ENCODE peak calls at places on chromosomes 3 and 15, in four cellular contexts. K is K562, X is heart left ventricle, G is HepG2. M is an unnamed sample.

GRCh38 chr3:57091471-57091870 is 31.0 kb downstream of the SPATA12 start:
- ATAC-seq in K (no peak), X (no peak), G (no peak), M (peak)

GRCh38 chr15:59205839-59206622 is 612 bp upstream of the LDHAL6B start:
- ATAC-seq in K (no peak), X (no peak), G (no peak), M (no peak)

GRCh38 chr15:29102911-29103824 is 166.5 kb downstream of the NSMCE3 start:
- ATAC-seq in K (no peak), X (peak), G (no peak), M (peak)

GRCh38 chr3:196726788-196727675 is 12.6 kb upstream of the PAK2 start:
- ATAC-seq in K (no peak), X (no peak), G (no peak), M (no peak)

GRCh38 chr15:101522621-101523559 is 33.4 kb upstream of the PCSK6 start:
- ATAC-seq in K (no peak), X (no peak), G (no peak), M (no peak)

GRCh38 chr15:77702211-77702957 is 69.7 kb upstream of the LINGO1 start:
- ATAC-seq in K (peak), X (peak), G (peak), M (no peak)

GRCh38 chr15:81170504-81170903 is 26.2 kb upstream of the IL16 start:
- ATAC-seq in K (no peak), X (no peak), G (no peak), M (no peak)

GRCh38 chr15:91448245-91448644 is 348.2 kb downstream of the SV2B start:
- ATAC-seq in K (no peak), X (no peak), G (no peak), M (no peak)

GRCh38 chr3:111610189-111610588 is 15.0 kb upstream of the ZBED2 start:
- ATAC-seq in K (no peak), X (no peak), G (no peak), M (no peak)

GRCh38 chr15:53962646-53963561 is 15.3 kb upstream of the UNC13C start:
- ATAC-seq in K (no peak), X (no peak), G (peak), M (no peak)

GRCh38 chr3:177552051-177552450 is 354.8 kb upstream of the TBL1XR1 start:
- ATAC-seq in K (no peak), X (no peak), G (no peak), M (no peak)

GRCh38 chr15:45631831-45632230 is 3.0 kb upstream of the SQOR start:
- ATAC-seq in K (no peak), X (no peak), G (no peak), M (no peak)
- H3K4me3 ChIP-seq in K (no peak), X (no peak), G (no peak), M (no peak)

DNA sequence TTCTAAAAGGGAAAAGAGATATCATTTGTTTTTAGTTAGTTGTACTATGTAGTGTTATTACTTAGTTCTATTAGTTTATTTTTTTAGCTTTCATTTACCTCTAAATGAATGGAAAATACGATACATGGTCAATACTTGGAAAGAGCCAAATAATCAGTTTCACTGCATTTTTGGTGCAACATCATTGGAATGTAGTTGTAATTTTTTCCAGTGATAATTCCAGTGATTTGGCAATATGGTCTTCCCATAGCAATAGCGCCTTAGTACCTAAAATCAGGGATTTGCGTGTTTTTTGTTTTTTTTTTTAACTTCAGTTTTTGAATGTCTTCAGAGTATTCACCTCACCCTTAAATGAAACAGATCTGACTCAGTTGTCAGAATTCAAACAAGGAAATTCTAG is 41.8 kb downstream of the RAB8B start:
- ATAC-seq in K (no peak), X (no peak), G (no peak), M (no peak)
- TF ChIP-seq POLR2A in K (no peak), X (no peak), G (no peak), M (no peak)

GRCh38 chr3:5250467-5251195 is 63.1 kb downstream of the EDEM1 start:
- ATAC-seq in K (peak), X (no peak), G (peak), M (no peak)
- H3K4me3 ChIP-seq in K (no peak), X (peak), G (peak), M (peak)

DNA sequence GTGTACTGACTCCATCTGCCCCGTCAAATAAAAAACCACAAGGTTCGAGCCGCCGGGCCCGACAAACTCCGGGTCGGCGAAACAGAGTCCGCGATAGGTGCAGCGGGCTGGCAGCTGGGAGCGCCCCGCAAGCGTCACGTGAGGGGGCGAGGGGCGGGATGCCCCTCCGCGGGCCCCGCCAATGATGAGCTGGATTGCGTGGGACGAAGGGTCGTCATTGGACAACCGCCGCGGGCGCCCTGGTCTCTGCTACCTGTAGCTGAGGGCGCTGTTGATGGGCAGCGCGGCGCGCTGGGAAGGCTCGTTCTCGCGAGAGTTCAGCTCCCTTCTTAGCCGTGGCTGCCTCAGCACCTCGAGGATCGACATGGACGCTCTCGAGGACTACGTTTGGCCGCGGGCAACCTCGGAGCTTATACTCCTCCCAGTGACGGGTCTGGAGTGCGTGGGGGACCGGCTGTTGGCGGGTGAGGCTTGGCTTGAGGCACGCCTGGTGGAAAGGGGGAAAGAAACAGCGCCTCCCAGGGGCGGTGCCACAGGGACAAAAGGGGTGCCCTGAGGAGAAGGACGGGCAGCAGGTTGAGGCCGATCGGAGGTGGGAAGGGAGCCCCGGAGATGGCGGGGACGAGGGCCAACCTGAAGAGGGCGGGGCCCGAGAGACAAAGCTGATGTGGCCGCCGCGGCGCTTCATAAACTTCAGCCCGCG is at the start of gene WDR6:
- ATAC-seq in K (peak), X (peak), G (peak), M (peak)
- TF ChIP-seq POLR2A in K (peak), X (no peak), G (peak), M (peak)

GRCh38 chr3:107599755-107600122 is 77.0 kb downstream of the BBX start:
- ATAC-seq in K (no peak), X (no peak), G (no peak), M (no peak)

GRCh38 chr3:107600784-107601183 is 78.0 kb downstream of the BBX start:
- ATAC-seq in K (no peak), X (no peak), G (no peak), M (no peak)

GRCh38 chr3:107598926-107599754 is 76.4 kb downstream of the BBX start:
- ATAC-seq in K (peak), X (peak), G (peak), M (peak)

GRCh38 chr3:107594870-107595269 is 72.1 kb downstream of the BBX start:
- ATAC-seq in K (no peak), X (no peak), G (no peak), M (no peak)

GRCh38 chr3:107596639-107597038 is 73.9 kb downstream of the BBX start:
- ATAC-seq in K (no peak), X (no peak), G (no peak), M (no peak)
- H3K4me3 ChIP-seq in K (no peak), X (no peak), G (no peak), M (no peak)

GRCh38 chr3:49939858-49940666 is at the start of gene RBM6:
- ATAC-seq in K (peak), X (peak), G (peak), M (peak)
- TF ChIP-seq POLR2A in K (peak), X (no peak), G (peak), M (peak)

GRCh38 chr3:133925960-133926735 is 30.5 kb upstream of the RAB6B start:
- ATAC-seq in K (no peak), X (no peak), G (peak), M (no peak)

GRCh38 chr3:133928136-133928893 is 32.6 kb upstream of the RAB6B start:
- ATAC-seq in K (no peak), X (peak), G (no peak), M (no peak)

GRCh38 chr3:133926736-133927542 is 31.3 kb upstream of the RAB6B start:
- ATAC-seq in K (peak), X (peak), G (peak), M (peak)

GRCh38 chr3:133928903-133929607 is 33.4 kb upstream of the RAB6B start:
- ATAC-seq in K (no peak), X (no peak), G (no peak), M (no peak)

DNA sequence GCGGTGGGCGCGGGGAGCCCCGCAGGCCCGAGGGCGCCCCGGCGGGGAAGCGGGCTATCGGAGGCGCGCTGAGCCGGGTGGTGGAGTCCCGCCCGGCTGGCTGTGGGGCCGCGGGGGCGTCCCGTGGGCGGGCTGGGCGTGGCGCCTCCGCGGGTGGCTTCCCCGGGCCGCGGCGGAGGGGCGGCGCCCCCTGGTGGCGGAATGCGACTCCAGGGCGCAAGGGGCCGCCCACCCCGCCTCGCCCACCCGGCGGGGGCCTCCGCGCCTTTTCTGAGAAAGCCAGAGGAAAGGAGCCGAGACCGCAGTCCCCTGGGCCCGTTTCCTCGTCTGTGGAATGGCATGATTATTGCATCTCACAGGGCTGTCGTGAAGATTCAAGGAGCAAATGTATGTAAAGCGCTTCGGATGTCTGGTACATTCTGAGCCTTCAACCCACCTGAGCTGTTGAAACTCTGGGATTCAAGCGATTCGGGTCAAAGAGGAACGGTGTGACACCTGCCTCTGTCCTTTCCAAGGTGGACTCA is 31.9 kb upstream of the RAB6B start:
- ATAC-seq in K (peak), X (peak), G (peak), M (peak)
- H3K4me3 ChIP-seq in K (peak), X (peak), G (peak), M (peak)

GRCh38 chr3:11774296-11774877 is 72.3 kb downstream of the TAMM41 start:
- ATAC-seq in K (peak), X (peak), G (peak), M (no peak)

GRCh38 chr3:11770105-11770476 is 76.6 kb downstream of the TAMM41 start:
- ATAC-seq in K (peak), X (no peak), G (peak), M (peak)

GRCh38 chr3:11769704-11770103 is 77.0 kb downstream of the TAMM41 start:
- ATAC-seq in K (no peak), X (no peak), G (no peak), M (no peak)

GRCh38 chr3:11768604-11769003 is 78.1 kb downstream of the TAMM41 start:
- ATAC-seq in K (no peak), X (no peak), G (no peak), M (no peak)

DNA sequence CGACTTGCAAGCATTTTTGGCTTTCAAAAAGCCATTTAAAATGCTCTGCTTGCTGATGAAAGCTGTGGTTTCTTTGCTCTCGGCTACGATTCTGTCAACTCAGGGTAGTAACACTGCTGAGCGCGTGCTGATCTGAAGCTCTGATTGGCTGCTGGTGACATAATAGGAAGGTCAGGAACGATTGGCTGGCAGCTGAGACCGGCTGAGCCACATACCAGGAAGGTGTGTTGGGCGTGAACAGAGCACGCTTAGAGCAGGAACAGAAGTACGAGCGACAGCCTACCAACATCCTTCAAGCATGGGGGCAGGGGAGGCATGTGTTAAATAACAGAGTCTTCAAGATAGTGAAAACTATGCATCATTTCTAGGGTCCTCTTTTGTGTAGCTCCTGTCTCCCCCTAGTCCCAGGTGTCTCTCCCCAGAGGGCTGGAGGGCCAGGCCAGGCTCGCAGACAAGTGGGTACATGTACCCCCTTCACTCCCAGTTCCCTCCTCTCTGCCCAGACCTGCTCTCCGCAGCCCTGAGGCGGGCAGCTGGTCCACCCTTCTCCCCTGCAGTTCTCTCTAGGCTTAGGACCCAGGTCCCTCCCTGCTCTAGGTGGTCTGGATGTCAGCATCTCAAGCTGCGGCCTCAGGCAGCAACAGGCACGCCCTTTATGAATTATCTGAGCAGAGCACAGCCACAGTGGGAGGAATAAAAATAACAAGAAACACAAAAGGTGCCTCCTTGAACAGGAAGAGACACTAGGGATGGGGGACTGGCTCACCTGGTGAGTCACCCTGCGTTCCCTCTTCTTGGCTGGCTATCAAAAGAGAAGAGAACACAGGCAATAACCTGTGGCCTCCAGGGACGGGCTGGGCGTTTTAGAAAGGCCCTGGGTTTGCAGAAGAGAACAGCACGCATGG is 76.0 kb downstream of the TAMM41 start:
- ATAC-seq in K (peak), X (peak), G (peak), M (peak)
- TF ChIP-seq POLR2A in K (no peak), X (no peak), G (no peak), M (no peak)

GRCh38 chr3:15805756-15806266 is 8.0 kb upstream of the ANKRD28 start:
- ATAC-seq in K (no peak), X (peak), G (no peak), M (no peak)
- H3K4me3 ChIP-seq in K (no peak), X (no peak), G (no peak), M (no peak)

GRCh38 chr15:71116366-71116765 is 1.1 kb downstream of the THSD4 start:
- ATAC-seq in K (no peak), X (no peak), G (no peak), M (no peak)
- TF ChIP-seq POLR2A in K (no peak), X (no peak), G (no peak), M (no peak)

M was measured in gastroesophageal sphincter.